ENCODE peak calls at places on chromosome 18, in six cellular contexts. Z is NCI-H82, N is GM04503, I is T-helper 2 cell, U is AG08396, C is non-pigmented ciliary epithelial cell. V is an unnamed sample.

GRCh38 chr18:57154389-57154788 is 7.5 kb downstream of the BOD1L2 start:
- DNase-seq in Z (no peak), N (no peak), I (no peak), U (no peak), C (no peak), V (no peak)

GRCh38 chr18:519019-519879 is 18.7 kb upstream of the COLEC12 start:
- DNase-seq in Z (no peak), N (no peak), I (no peak), U (peak; percentile 20), C (no peak), V (no peak)

GRCh38 chr18:62606106-62606505 is 83.3 kb downstream of the ZCCHC2 start:
- DNase-seq in Z (no peak), N (no peak), I (no peak), U (peak; percentile 50), C (no peak), V (no peak)

GRCh38 chr18:80023173-80023572 is 11.1 kb upstream of the RBFA start:
- DNase-seq in Z (peak; percentile 14), N (no peak), I (peak; percentile 20), U (no peak), C (no peak), V (peak; percentile 53)

GRCh38 chr18:36312806-36313395 is 15.4 kb downstream of the FHOD3 start:
- DNase-seq in Z (no peak), N (no peak), I (no peak), U (no peak), C (no peak), V (no peak)

GRCh38 chr18:28163201-28163778 is 13.6 kb downstream of the CDH2 start:
- DNase-seq in Z (no peak), N (no peak), I (no peak), U (peak; percentile 11), C (no peak), V (no peak)

GRCh38 chr18:57276720-57277284 is 75.6 kb upstream of the ST8SIA3 start:
- DNase-seq in Z (no peak), N (no peak), I (no peak), U (no peak), C (no peak), V (no peak)

GRCh38 chr18:48228301-48228715 is 180.9 kb downstream of the ZBTB7C start:
- DNase-seq in Z (no peak), N (no peak), I (no peak), U (no peak), C (no peak), V (no peak)

GRCh38 chr18:49656098-49656591 is 94.3 kb downstream of the LIPG start:
- DNase-seq in Z (peak; percentile 85), N (no peak), I (peak; percentile 24), U (no peak), C (peak; percentile 93), V (peak; percentile 29)

GRCh38 chr18:31070206-31070605 is 27.7 kb upstream of the DSC3 start:
- DNase-seq in Z (no peak), N (no peak), I (no peak), U (no peak), C (no peak), V (no peak)

GRCh38 chr18:36673452-36673851 is 155.3 kb downstream of the TPGS2 start:
- DNase-seq in Z (no peak), N (no peak), I (no peak), U (no peak), C (no peak), V (no peak)

GRCh38 chr18:78792736-78793135 is 186.9 kb upstream of the SALL3 start:
- DNase-seq in Z (no peak), N (no peak), I (no peak), U (no peak), C (no peak), V (no peak)

GRCh38 chr18:42413870-42414269 is 458.8 kb downstream of the PIK3C3 start:
- DNase-seq in Z (no peak), N (peak; percentile 31), I (no peak), U (no peak), C (no peak), V (no peak)

GRCh38 chr18:62523631-62524442 is 1.0 kb downstream of the ZCCHC2 start:
- DNase-seq in Z (peak; percentile 52), N (no peak), I (peak; percentile 77), U (peak; percentile 50), C (no peak), V (peak; percentile 54)

GRCh38 chr18:41936471-41937134 is 18.4 kb upstream of the PIK3C3 start:
- DNase-seq in Z (no peak), N (no peak), I (no peak), U (no peak), C (no peak), V (no peak)

GRCh38 chr18:51029378-51029693 is 677 bp upstream of the SMAD4 start:
- DNase-seq in Z (no peak), N (no peak), I (no peak), U (no peak), C (no peak), V (no peak)

GRCh38 chr18:34649072-34649471 is 61.0 kb upstream of the DTNA start:
- DNase-seq in Z (no peak), N (no peak), I (no peak), U (no peak), C (no peak), V (no peak)

GRCh38 chr18:79567481-79568147 is 112.0 kb upstream of the CTDP1 start:
- DNase-seq in Z (no peak), N (peak; percentile 61), I (no peak), U (peak; percentile 93), C (peak; percentile 89), V (no peak)

GRCh38 chr18:27845897-27846296 is 331.0 kb downstream of the CDH2 start:
- DNase-seq in Z (no peak), N (no peak), I (no peak), U (no peak), C (peak; percentile 34), V (no peak)

GRCh38 chr18:79680100-79680879 is 687 bp downstream of the CTDP1 start:
- DNase-seq in Z (peak; percentile 28), N (peak; percentile 13), I (peak; percentile 72), U (peak; percentile 76), C (no peak), V (no peak)

GRCh38 chr18:37314534-37314933 is 251.1 kb downstream of the CELF4 start:
- DNase-seq in Z (no peak), N (no peak), I (no peak), U (no peak), C (no peak), V (no peak)

GRCh38 chr18:54843302-54843701 is 15.0 kb downstream of the RAB27B start:
- DNase-seq in Z (no peak), N (no peak), I (no peak), U (no peak), C (no peak), V (no peak)

GRCh38 chr18:75489493-75490190 is 62.1 kb upstream of the SMIM21 start:
- DNase-seq in Z (no peak), N (peak; percentile 92), I (no peak), U (peak; percentile 77), C (peak; percentile 91), V (no peak)

GRCh38 chr18:11040823-11041712 is 108.3 kb downstream of the PIEZO2 start:
- DNase-seq in Z (peak; percentile 48), N (no peak), I (no peak), U (peak; percentile 65), C (no peak), V (peak; percentile 49)

GRCh38 chr18:76984193-76985155 is 148.1 kb downstream of the MBP start:
- DNase-seq in Z (no peak), N (no peak), I (no peak), U (no peak), C (no peak), V (no peak)

GRCh38 chr18:31274915-31275314 is 43.0 kb upstream of the DSG1 start:
- DNase-seq in Z (no peak), N (no peak), I (no peak), U (no peak), C (no peak), V (no peak)

GRCh38 chr18:74420491-74420890 is 36.6 kb downstream of the DIPK1C start:
- DNase-seq in Z (no peak), N (no peak), I (no peak), U (no peak), C (no peak), V (no peak)

GRCh38 chr18:34594243-34594642 is 115.9 kb upstream of the DTNA start:
- DNase-seq in Z (no peak), N (no peak), I (no peak), U (no peak), C (no peak), V (no peak)

GRCh38 chr18:55546873-55547704 is 40.9 kb downstream of the TCF4 start:
- DNase-seq in Z (peak; percentile 64), N (no peak), I (no peak), U (peak; percentile 40), C (peak; percentile 60), V (peak; percentile 20)

GRCh38 chr18:56992777-56993176 is 154.1 kb upstream of the BOD1L2 start:
- DNase-seq in Z (no peak), N (no peak), I (peak; percentile 77), U (no peak), C (no peak), V (no peak)

GRCh38 chr18:10015941-10016819 is 102.4 kb downstream of the VAPA start:
- DNase-seq in Z (no peak), N (peak; percentile 96), I (no peak), U (peak; percentile 65), C (peak; percentile 79), V (peak; percentile 58)

GRCh38 chr18:80159713-80160636 is 50.9 kb downstream of the ADNP2 start:
- DNase-seq in Z (no peak), N (no peak), I (peak; percentile 61), U (no peak), C (no peak), V (no peak)

GRCh38 chr18:55743701-55744100 is 155.7 kb upstream of the TCF4 start:
- DNase-seq in Z (no peak), N (no peak), I (no peak), U (no peak), C (no peak), V (no peak)

GRCh38 chr18:58723810-58724602 is 52.7 kb downstream of the MALT1 start:
- DNase-seq in Z (peak; percentile 57), N (peak; percentile 8), I (no peak), U (peak; percentile 16), C (no peak), V (no peak)

GRCh38 chr18:28529644-28530043 is 352.7 kb upstream of the CDH2 start:
- DNase-seq in Z (no peak), N (no peak), I (no peak), U (no peak), C (no peak), V (no peak)

GRCh38 chr18:23115683-23116096 is 19.6 kb upstream of the CABLES1 start:
- DNase-seq in Z (no peak), N (peak; percentile 99), I (no peak), U (peak; percentile 74), C (peak; percentile 93), V (no peak)